ENCODE peak calls at places on chromosome 7, in seven cellular contexts. One of them, this sample, is unnamed.

GRCh38 chr7:129777993-129778769 is 166.7 kb downstream of the NRF1 start:
- DNase-seq in pancreas: no peak
- DNase-seq in AG04450: no peak
- DNase-seq in WERI-Rb-1: no peak
- DNase-seq in left lung: no peak
- DNase-seq in suprapubic skin: no peak
- DNase-seq in kidney epithelial cell: no peak
- DNase-seq in this sample: no peak

GRCh38 chr7:71244023-71244422 is 112.1 kb downstream of the GALNT17 start:
- DNase-seq in pancreas: no peak
- DNase-seq in AG04450: no peak
- DNase-seq in WERI-Rb-1: no peak
- DNase-seq in left lung: no peak
- DNase-seq in suprapubic skin: no peak
- DNase-seq in kidney epithelial cell: no peak
- DNase-seq in this sample: no peak

GRCh38 chr7:4191525-4191924 is 490.6 kb upstream of the FOXK1 start:
- DNase-seq in pancreas: no peak
- DNase-seq in AG04450: no peak
- DNase-seq in WERI-Rb-1: no peak
- DNase-seq in left lung: no peak
- DNase-seq in suprapubic skin: no peak
- DNase-seq in kidney epithelial cell: no peak
- DNase-seq in this sample: no peak

GRCh38 chr7:73308665-73309214 is at the start of gene NSUN5:
- DNase-seq in pancreas: peak; percentile 92
- DNase-seq in AG04450: peak; percentile 6
- DNase-seq in WERI-Rb-1: peak; percentile 91
- DNase-seq in left lung: peak; percentile 88
- DNase-seq in suprapubic skin: peak; percentile 96
- DNase-seq in kidney epithelial cell: no peak
- DNase-seq in this sample: peak; percentile 91

GRCh38 chr7:84674236-84674913 is 479.8 kb upstream of the SEMA3A start:
- DNase-seq in pancreas: no peak
- DNase-seq in AG04450: no peak
- DNase-seq in WERI-Rb-1: no peak
- DNase-seq in left lung: no peak
- DNase-seq in suprapubic skin: no peak
- DNase-seq in kidney epithelial cell: no peak
- DNase-seq in this sample: no peak

GRCh38 chr7:17971392-17971791 is 31.1 kb upstream of the SNX13 start:
- DNase-seq in pancreas: no peak
- DNase-seq in AG04450: no peak
- DNase-seq in WERI-Rb-1: no peak
- DNase-seq in left lung: no peak
- DNase-seq in suprapubic skin: no peak
- DNase-seq in kidney epithelial cell: no peak
- DNase-seq in this sample: no peak

GRCh38 chr7:65251851-65252620 is 121.6 kb upstream of the ZNF92 start:
- DNase-seq in pancreas: peak; percentile 61
- DNase-seq in AG04450: no peak
- DNase-seq in WERI-Rb-1: peak; percentile 86
- DNase-seq in left lung: peak; percentile 73
- DNase-seq in suprapubic skin: no peak
- DNase-seq in kidney epithelial cell: peak; percentile 57
- DNase-seq in this sample: peak; percentile 56

GRCh38 chr7:157574120-157574519 is 237.3 kb downstream of the DNAJB6 start:
- DNase-seq in pancreas: no peak
- DNase-seq in AG04450: no peak
- DNase-seq in WERI-Rb-1: no peak
- DNase-seq in left lung: no peak
- DNase-seq in suprapubic skin: no peak
- DNase-seq in kidney epithelial cell: no peak
- DNase-seq in this sample: no peak

GRCh38 chr7:143484059-143484458 is 6.4 kb downstream of the TAS2R41 start:
- DNase-seq in pancreas: no peak
- DNase-seq in AG04450: no peak
- DNase-seq in WERI-Rb-1: no peak
- DNase-seq in left lung: no peak
- DNase-seq in suprapubic skin: no peak
- DNase-seq in kidney epithelial cell: no peak
- DNase-seq in this sample: no peak

GRCh38 chr7:33807779-33808482 is 97.4 kb upstream of the BMPER start:
- DNase-seq in pancreas: no peak
- DNase-seq in AG04450: no peak
- DNase-seq in WERI-Rb-1: peak; percentile 64
- DNase-seq in left lung: no peak
- DNase-seq in suprapubic skin: no peak
- DNase-seq in kidney epithelial cell: peak; percentile 79
- DNase-seq in this sample: no peak

GRCh38 chr7:22667562-22668239 is 59.3 kb upstream of the IL6 start:
- DNase-seq in pancreas: no peak
- DNase-seq in AG04450: peak; percentile 57
- DNase-seq in WERI-Rb-1: no peak
- DNase-seq in left lung: no peak
- DNase-seq in suprapubic skin: no peak
- DNase-seq in kidney epithelial cell: peak; percentile 55
- DNase-seq in this sample: no peak

GRCh38 chr7:74480861-74481417 is 27.2 kb downstream of the GTF2IRD1 start:
- DNase-seq in pancreas: peak; percentile 48
- DNase-seq in AG04450: peak; percentile 11
- DNase-seq in WERI-Rb-1: peak; percentile 23
- DNase-seq in left lung: peak; percentile 58
- DNase-seq in suprapubic skin: no peak
- DNase-seq in kidney epithelial cell: no peak
- DNase-seq in this sample: peak; percentile 53

GRCh38 chr7:128410092-128410665 is 397 bp upstream of the IMPDH1 start:
- DNase-seq in pancreas: no peak
- DNase-seq in AG04450: peak; percentile 51
- DNase-seq in WERI-Rb-1: peak; percentile 74
- DNase-seq in left lung: no peak
- DNase-seq in suprapubic skin: peak; percentile 89
- DNase-seq in kidney epithelial cell: no peak
- DNase-seq in this sample: peak; percentile 57

GRCh38 chr7:129161524-129161923 is 17.0 kb downstream of the TSPAN33 start:
- DNase-seq in pancreas: no peak
- DNase-seq in AG04450: no peak
- DNase-seq in WERI-Rb-1: no peak
- DNase-seq in left lung: no peak
- DNase-seq in suprapubic skin: no peak
- DNase-seq in kidney epithelial cell: peak; percentile 10
- DNase-seq in this sample: no peak

GRCh38 chr7:144670251-144670650 is 165.6 kb downstream of the TPK1 start:
- DNase-seq in pancreas: no peak
- DNase-seq in AG04450: no peak
- DNase-seq in WERI-Rb-1: no peak
- DNase-seq in left lung: no peak
- DNase-seq in suprapubic skin: no peak
- DNase-seq in kidney epithelial cell: no peak
- DNase-seq in this sample: no peak

GRCh38 chr7:24328050-24328449 is 44.1 kb downstream of the NPY start:
- DNase-seq in pancreas: no peak
- DNase-seq in AG04450: no peak
- DNase-seq in WERI-Rb-1: no peak
- DNase-seq in left lung: peak; percentile 36
- DNase-seq in suprapubic skin: no peak
- DNase-seq in kidney epithelial cell: no peak
- DNase-seq in this sample: no peak

GRCh38 chr7:152583006-152583405 is 92.9 kb downstream of the XRCC2 start:
- DNase-seq in pancreas: no peak
- DNase-seq in AG04450: no peak
- DNase-seq in WERI-Rb-1: no peak
- DNase-seq in left lung: no peak
- DNase-seq in suprapubic skin: no peak
- DNase-seq in kidney epithelial cell: no peak
- DNase-seq in this sample: no peak

GRCh38 chr7:70568674-70569334 is 563.1 kb upstream of the GALNT17 start:
- DNase-seq in pancreas: peak; percentile 54
- DNase-seq in AG04450: no peak
- DNase-seq in WERI-Rb-1: no peak
- DNase-seq in left lung: no peak
- DNase-seq in suprapubic skin: no peak
- DNase-seq in kidney epithelial cell: no peak
- DNase-seq in this sample: peak; percentile 79

GRCh38 chr7:94088560-94088959 is 84.4 kb upstream of the BET1 start:
- DNase-seq in pancreas: no peak
- DNase-seq in AG04450: no peak
- DNase-seq in WERI-Rb-1: no peak
- DNase-seq in left lung: no peak
- DNase-seq in suprapubic skin: no peak
- DNase-seq in kidney epithelial cell: no peak
- DNase-seq in this sample: no peak

GRCh38 chr7:30280631-30281030 is 3.8 kb upstream of the ZNRF2 start:
- DNase-seq in pancreas: no peak
- DNase-seq in AG04450: no peak
- DNase-seq in WERI-Rb-1: peak; percentile 70
- DNase-seq in left lung: no peak
- DNase-seq in suprapubic skin: no peak
- DNase-seq in kidney epithelial cell: no peak
- DNase-seq in this sample: no peak

GRCh38 chr7:66873476-66873875 is 47.5 kb upstream of the TMEM248 start:
- DNase-seq in pancreas: no peak
- DNase-seq in AG04450: no peak
- DNase-seq in WERI-Rb-1: no peak
- DNase-seq in left lung: no peak
- DNase-seq in suprapubic skin: no peak
- DNase-seq in kidney epithelial cell: no peak
- DNase-seq in this sample: no peak

GRCh38 chr7:158976849-158977593 is 120.7 kb downstream of the DYNC2I1 start:
- DNase-seq in pancreas: peak; percentile 60
- DNase-seq in AG04450: peak; percentile 30
- DNase-seq in WERI-Rb-1: peak; percentile 86
- DNase-seq in left lung: peak; percentile 81
- DNase-seq in suprapubic skin: peak; percentile 89
- DNase-seq in kidney epithelial cell: peak; percentile 7
- DNase-seq in this sample: peak; percentile 92

GRCh38 chr7:18900801-18901200 is 216.6 kb downstream of the TWIST1 start:
- DNase-seq in pancreas: no peak
- DNase-seq in AG04450: no peak
- DNase-seq in WERI-Rb-1: no peak
- DNase-seq in left lung: no peak
- DNase-seq in suprapubic skin: no peak
- DNase-seq in kidney epithelial cell: no peak
- DNase-seq in this sample: no peak

GRCh38 chr7:29607889-29608288 is 44.3 kb downstream of the PRR15 start:
- DNase-seq in pancreas: no peak
- DNase-seq in AG04450: no peak
- DNase-seq in WERI-Rb-1: no peak
- DNase-seq in left lung: no peak
- DNase-seq in suprapubic skin: no peak
- DNase-seq in kidney epithelial cell: no peak
- DNase-seq in this sample: peak; percentile 39

GRCh38 chr7:13034693-13035092 is 347.3 kb downstream of the ARL4A start:
- DNase-seq in pancreas: no peak
- DNase-seq in AG04450: no peak
- DNase-seq in WERI-Rb-1: no peak
- DNase-seq in left lung: no peak
- DNase-seq in suprapubic skin: no peak
- DNase-seq in kidney epithelial cell: no peak
- DNase-seq in this sample: no peak

GRCh38 chr7:48563334-48563733 is 361.0 kb upstream of the CDC14C start:
- DNase-seq in pancreas: no peak
- DNase-seq in AG04450: no peak
- DNase-seq in WERI-Rb-1: no peak
- DNase-seq in left lung: no peak
- DNase-seq in suprapubic skin: no peak
- DNase-seq in kidney epithelial cell: no peak
- DNase-seq in this sample: no peak

GRCh38 chr7:108016841-108017775 is 14.1 kb upstream of the LAMB1 start:
- DNase-seq in pancreas: no peak
- DNase-seq in AG04450: no peak
- DNase-seq in WERI-Rb-1: peak; percentile 29
- DNase-seq in left lung: no peak
- DNase-seq in suprapubic skin: no peak
- DNase-seq in kidney epithelial cell: no peak
- DNase-seq in this sample: no peak

DNA sequence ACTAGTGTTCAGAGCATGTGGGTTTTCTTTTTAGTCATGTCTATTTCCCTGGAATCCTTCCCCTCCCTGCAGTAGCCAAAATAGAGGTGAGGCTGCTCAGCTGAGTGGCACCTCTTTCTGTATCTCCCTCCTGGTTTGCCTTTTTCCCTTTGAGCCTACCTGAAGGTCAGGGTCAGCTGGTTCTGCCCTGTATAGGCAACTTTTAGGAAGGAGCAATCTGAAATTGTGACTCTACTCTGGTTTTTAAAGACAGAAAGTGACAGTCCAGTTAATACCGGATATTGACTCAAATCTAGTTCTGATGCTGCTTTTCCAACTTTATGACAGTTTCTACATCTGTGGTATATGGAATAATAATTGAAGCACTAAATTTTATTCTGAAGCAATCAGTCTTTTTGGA is 26.0 kb downstream of the CCM2 start:
- DNase-seq in pancreas: no peak
- DNase-seq in AG04450: no peak
- DNase-seq in WERI-Rb-1: no peak
- DNase-seq in left lung: no peak
- DNase-seq in suprapubic skin: no peak
- DNase-seq in kidney epithelial cell: no peak
- DNase-seq in this sample: no peak
- H3K4me3 ChIP-seq in pancreas: no peak overlapping the region
- H3K4me3 ChIP-seq in AG04450: no peak overlapping the region
- H3K4me3 ChIP-seq in WERI-Rb-1: no peak overlapping the region
- H3K4me3 ChIP-seq in left lung: no peak overlapping the region
- H3K4me3 ChIP-seq in suprapubic skin: no peak overlapping the region
- H3K4me3 ChIP-seq in kidney epithelial cell: no peak overlapping the region
- H3K4me3 ChIP-seq in this sample: no peak overlapping the region

DNA sequence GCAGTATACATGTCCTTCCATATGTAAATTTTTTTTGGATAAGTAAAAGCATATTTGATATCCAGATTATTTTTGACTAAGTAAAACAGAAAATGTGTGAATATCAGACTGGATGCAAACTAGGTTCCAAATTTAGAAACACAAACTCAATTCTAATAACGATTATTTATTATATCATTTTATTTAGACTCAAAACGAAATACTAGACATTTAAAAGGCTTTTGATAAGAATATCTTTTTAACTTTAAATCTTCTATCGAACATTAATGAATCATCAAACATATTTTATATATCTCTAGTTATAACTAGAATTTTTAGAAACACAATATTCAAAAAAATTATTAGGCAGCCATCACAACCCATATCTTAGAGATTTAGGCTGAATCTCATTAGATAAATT is 195.2 kb upstream of the KCND2 start:
- DNase-seq in pancreas: no peak
- DNase-seq in AG04450: no peak
- DNase-seq in WERI-Rb-1: no peak
- DNase-seq in left lung: no peak
- DNase-seq in suprapubic skin: no peak
- DNase-seq in kidney epithelial cell: no peak
- DNase-seq in this sample: no peak
- TF ChIP-seq CTCF in pancreas: no peak
- TF ChIP-seq CTCF in AG04450: no peak
- TF ChIP-seq CTCF in WERI-Rb-1: no peak
- TF ChIP-seq CTCF in left lung: no peak
- TF ChIP-seq CTCF in suprapubic skin: no peak
- TF ChIP-seq CTCF in kidney epithelial cell: no peak
- TF ChIP-seq CTCF in this sample: no peak

GRCh38 chr7:32318300-32319018 is 171.7 kb downstream of the LSM5 start:
- DNase-seq in pancreas: no peak
- DNase-seq in AG04450: no peak
- DNase-seq in WERI-Rb-1: no peak
- DNase-seq in left lung: no peak
- DNase-seq in suprapubic skin: no peak
- DNase-seq in kidney epithelial cell: no peak
- DNase-seq in this sample: no peak
- H3K27me3 ChIP-seq in pancreas: no peaks in the 10 kb centered on the region
- H3K27me3 ChIP-seq in AG04450: no peaks in the 10 kb centered on the region
- H3K27me3 ChIP-seq in WERI-Rb-1: no peaks in the 10 kb centered on the region
- H3K27me3 ChIP-seq in left lung: no peaks in the 10 kb centered on the region
- H3K27me3 ChIP-seq in suprapubic skin: peaks cover 16% of the 10 kb centered on the region
- H3K27me3 ChIP-seq in kidney epithelial cell: peaks cover 17% of the 10 kb centered on the region
- H3K27me3 ChIP-seq in this sample: no peaks in the 10 kb centered on the region

GRCh38 chr7:82441916-82442478 is 1.6 kb downstream of the CACNA2D1 start:
- DNase-seq in pancreas: no peak
- DNase-seq in AG04450: no peak
- DNase-seq in WERI-Rb-1: no peak
- DNase-seq in left lung: no peak
- DNase-seq in suprapubic skin: no peak
- DNase-seq in kidney epithelial cell: no peak
- DNase-seq in this sample: no peak
- H3K4me3 ChIP-seq in pancreas: no peak overlapping the region
- H3K4me3 ChIP-seq in AG04450: peak overlapping the region; percentile 80
- H3K4me3 ChIP-seq in WERI-Rb-1: peak overlapping the region; percentile 61
- H3K4me3 ChIP-seq in left lung: peak overlapping the region; percentile 47
- H3K4me3 ChIP-seq in suprapubic skin: peak overlapping the region; percentile 93
- H3K4me3 ChIP-seq in kidney epithelial cell: no peak overlapping the region
- H3K4me3 ChIP-seq in this sample: peak overlapping the region; percentile 80

This sample was measured in stomach.